ENCODE peak calls at places on chromosomes 4 and X, in eight cellular contexts. A is breast epithelium, L is lower lobe of right lung, V is tibial artery, D is uterus, S is Caco-2, R is adrenal gland, Q is HAP-1. J is an unnamed sample.

GRCh38 chr4:57270350-57270749 is 160.2 kb upstream of the IGFBP7 start:
- DNase-seq in A (no peak), L (no peak), V (no peak), D (no peak), S (peak; percentile 31), R (no peak), Q (no peak), J (no peak)

GRCh38 chr4:89193828-89194227 is 82.5 kb downstream of the TIGD2 start:
- DNase-seq in A (no peak), L (no peak), V (no peak), D (no peak), S (no peak), R (no peak), Q (no peak), J (peak; percentile 18)

GRCh38 chr4:83993774-83994173 is 457.9 kb downstream of the GPAT3 start:
- DNase-seq in A (no peak), L (no peak), V (no peak), D (no peak), S (no peak), R (no peak), Q (no peak), J (no peak)

GRCh38 chrX:15947648-15948317 is 93.2 kb upstream of the AP1S2 start:
- DNase-seq in A (no peak), L (no peak), V (no peak), D (peak; percentile 41), S (no peak), R (no peak), Q (no peak), J (no peak)

GRCh38 chr4:174699654-174700053 is 129.4 kb downstream of the GLRA3 start:
- DNase-seq in A (no peak), L (no peak), V (no peak), D (no peak), S (no peak), R (no peak), Q (no peak), J (no peak)

GRCh38 chr4:110164856-110165255 is 33.6 kb downstream of the ELOVL6 start:
- DNase-seq in A (no peak), L (no peak), V (no peak), D (no peak), S (no peak), R (no peak), Q (no peak), J (no peak)

GRCh38 chr4:72473434-72473900 is 95.6 kb downstream of the ADAMTS3 start:
- DNase-seq in A (no peak), L (no peak), V (no peak), D (no peak), S (no peak), R (no peak), Q (no peak), J (no peak)

GRCh38 chr4:67911128-67911527 is 27.3 kb upstream of the TMPRSS11D start:
- DNase-seq in A (no peak), L (no peak), V (no peak), D (no peak), S (no peak), R (no peak), Q (no peak), J (no peak)

GRCh38 chrX:152892499-152892898 is 5.4 kb upstream of the ZNF185 start:
- DNase-seq in A (no peak), L (no peak), V (no peak), D (no peak), S (no peak), R (no peak), Q (no peak), J (no peak)

GRCh38 chrX:40468033-40468979 is 112.5 kb upstream of the ATP6AP2 start:
- DNase-seq in A (no peak), L (peak; percentile 58), V (peak; percentile 61), D (peak; percentile 26), S (peak; percentile 61), R (peak; percentile 65), Q (peak; percentile 52), J (peak; percentile 54)

GRCh38 chr4:165325732-165326512 is 1.5 kb upstream of the MSMO1 start:
- DNase-seq in A (no peak), L (no peak), V (no peak), D (no peak), S (no peak), R (peak; percentile 42), Q (no peak), J (no peak)

GRCh38 chr4:8912089-8912455 is 40.4 kb upstream of the HMX1 start:
- DNase-seq in A (no peak), L (no peak), V (no peak), D (no peak), S (peak; percentile 21), R (peak; percentile 2), Q (no peak), J (no peak)

GRCh38 chr4:127737295-127737694 is 7.1 kb downstream of the SLC25A31 start:
- DNase-seq in A (no peak), L (no peak), V (no peak), D (no peak), S (no peak), R (no peak), Q (no peak), J (no peak)

GRCh38 chrX:108053218-108053617 is 8.4 kb downstream of the VSIG1 start:
- DNase-seq in A (no peak), L (no peak), V (no peak), D (no peak), S (no peak), R (no peak), Q (no peak), J (no peak)

GRCh38 chrX:41802958-41803357 is 79.0 kb downstream of the GPR82 start:
- DNase-seq in A (no peak), L (no peak), V (no peak), D (no peak), S (no peak), R (no peak), Q (no peak), J (no peak)

GRCh38 chrX:32191316-32191715 is 1020.0 kb downstream of the DMD start:
- DNase-seq in A (no peak), L (no peak), V (no peak), D (no peak), S (no peak), R (no peak), Q (no peak), J (no peak)

GRCh38 chr4:26061248-26061986 is 147.4 kb downstream of the SMIM20 start:
- DNase-seq in A (no peak), L (no peak), V (no peak), D (no peak), S (no peak), R (no peak), Q (peak; percentile 54), J (no peak)

GRCh38 chrX:20571611-20572010 is 304.9 kb upstream of the RPS6KA3 start:
- DNase-seq in A (no peak), L (no peak), V (no peak), D (no peak), S (no peak), R (no peak), Q (no peak), J (no peak)

GRCh38 chr4:124409044-124409443 is 303.5 kb downstream of the ANKRD50 start:
- DNase-seq in A (no peak), L (no peak), V (no peak), D (no peak), S (no peak), R (no peak), Q (no peak), J (no peak)

GRCh38 chrX:31706456-31706855 is 634.6 kb upstream of the FTHL17 start:
- DNase-seq in A (no peak), L (no peak), V (no peak), D (no peak), S (no peak), R (no peak), Q (no peak), J (no peak)

GRCh38 chr4:187908079-187908501 is 87.5 kb upstream of the ZFP42 start:
- DNase-seq in A (no peak), L (no peak), V (no peak), D (no peak), S (no peak), R (no peak), Q (no peak), J (no peak)

GRCh38 chr4:99179178-99179577 is 35.1 kb upstream of the ADH4 start:
- DNase-seq in A (no peak), L (no peak), V (no peak), D (no peak), S (no peak), R (no peak), Q (no peak), J (no peak)

GRCh38 chrX:117645639-117646038 is 471.0 kb downstream of the KLHL13 start:
- DNase-seq in A (no peak), L (no peak), V (no peak), D (no peak), S (no peak), R (no peak), Q (no peak), J (no peak)

DNA sequence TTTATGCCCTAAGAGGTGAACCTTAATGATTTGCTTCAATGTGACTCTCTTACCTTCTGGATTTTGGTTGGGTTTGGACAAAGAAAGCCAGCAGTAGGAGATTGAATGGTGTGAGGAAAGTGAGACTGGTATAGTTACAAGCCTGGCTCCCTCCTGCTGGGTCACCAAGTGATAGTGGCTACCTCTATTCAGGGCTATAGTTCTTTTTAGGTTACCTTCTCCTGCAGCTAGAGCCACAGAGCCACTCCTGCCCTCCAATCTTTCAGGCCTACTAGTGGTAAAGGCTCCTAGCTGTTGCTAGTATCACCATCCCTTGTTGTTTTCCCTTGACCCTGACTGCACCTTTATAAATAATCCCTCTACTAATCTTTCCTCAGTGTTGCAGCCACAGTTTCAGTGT is 82.5 kb downstream of the SRPX start:
- DNase-seq in A (no peak), L (no peak), V (no peak), D (no peak), S (no peak), R (no peak), Q (no peak), J (no peak)
- H3K36me3 ChIP-seq in A (no peaks in the 10 kb centered on the region), L (no peaks in the 10 kb centered on the region), V (no peaks in the 10 kb centered on the region), D (no peaks in the 10 kb centered on the region), S (no peaks in the 10 kb centered on the region), R (no peaks in the 10 kb centered on the region), Q (no peaks in the 10 kb centered on the region), J (no peaks in the 10 kb centered on the region)

GRCh38 chrX:53990201-53990600 is 54.1 kb downstream of the PHF8 start:
- DNase-seq in A (no peak), L (no peak), V (no peak), D (no peak), S (no peak), R (no peak), Q (no peak), J (no peak)
- H3K36me3 ChIP-seq in A (no peaks in the 10 kb centered on the region), L (peaks cover 56% of the 10 kb centered on the region), V (peaks cover 8% of the 10 kb centered on the region), D (no peaks in the 10 kb centered on the region), S (no peaks in the 10 kb centered on the region), R (no peaks in the 10 kb centered on the region), Q (peaks cover 65% of the 10 kb centered on the region), J (no peaks in the 10 kb centered on the region)

GRCh38 chr4:5836943-5837342 is 55.9 kb downstream of the CRMP1 start:
- DNase-seq in A (no peak), L (no peak), V (no peak), D (no peak), S (no peak), R (no peak), Q (no peak), J (no peak)
- H3K36me3 ChIP-seq in A (no peaks in the 10 kb centered on the region), L (no peaks in the 10 kb centered on the region), V (no peaks in the 10 kb centered on the region), D (no peaks in the 10 kb centered on the region), S (no peaks in the 10 kb centered on the region), R (no peaks in the 10 kb centered on the region), Q (peaks cover 82% of the 10 kb centered on the region), J (no peaks in the 10 kb centered on the region)

DNA sequence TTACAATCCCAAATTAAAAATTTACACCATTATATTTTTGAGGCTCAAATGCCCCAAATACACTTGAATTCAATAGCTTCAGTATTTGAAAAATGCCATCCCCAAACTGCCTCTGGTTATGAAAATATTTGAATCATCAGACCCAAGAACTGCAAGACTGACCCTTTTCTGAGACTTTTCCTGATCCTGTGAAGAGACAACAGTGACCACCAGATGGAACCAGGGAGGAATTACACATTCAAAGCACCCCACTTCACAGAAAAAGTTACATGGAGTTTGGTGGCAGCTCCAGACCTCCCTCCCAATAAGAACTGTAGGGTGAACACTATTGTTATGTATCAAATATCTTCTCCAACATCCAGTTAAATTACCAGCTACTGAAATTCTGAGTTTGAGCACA is 44.0 kb upstream of the SCD5 start:
- DNase-seq in A (no peak), L (no peak), V (no peak), D (no peak), S (no peak), R (no peak), Q (no peak), J (no peak)
- H3K36me3 ChIP-seq in A (peaks cover 3% of the 10 kb centered on the region), L (peaks cover 100% of the 10 kb centered on the region), V (peaks cover 70% of the 10 kb centered on the region), D (no peaks in the 10 kb centered on the region), S (peaks cover 5% of the 10 kb centered on the region), R (no peaks in the 10 kb centered on the region), Q (peaks cover 74% of the 10 kb centered on the region), J (no peaks in the 10 kb centered on the region)